ENCODE peak calls at places on chromosome 1, in four cellular contexts. D, O, T and B are unnamed samples.
A peak's percentile ranks its signal among the peaks of the same experiment; 100 is the strongest.

GRCh38 chr1:2946291-2946690 is 75.0 kb upstream of the ACTRT2 start:
- DNase-seq in D (no peak), O (no peak), T (no peak), B (no peak)

GRCh38 chr1:185040333-185040732 is 5.0 kb upstream of the RNF2 start:
- DNase-seq in D (no peak), O (no peak), T (no peak), B (no peak)

GRCh38 chr1:23995431-23995837 is 15.3 kb upstream of the SRSF10 start:
- DNase-seq in D (no peak), O (no peak), T (no peak), B (no peak)

GRCh38 chr1:202165267-202165941 is 5.0 kb upstream of the PTPN7 start:
- DNase-seq in D (no peak), O (no peak), T (no peak), B (no peak)

GRCh38 chr1:53585116-53585515 is 125.9 kb downstream of the DMRTB1 start:
- DNase-seq in D (no peak), O (no peak), T (no peak), B (peak; percentile 26)

GRCh38 chr1:234260578-234260977 is 112.7 kb upstream of the COA6 start:
- DNase-seq in D (no peak), O (no peak), T (no peak), B (no peak)

GRCh38 chr1:228691926-228692325 is 43.4 kb upstream of the RHOU start:
- DNase-seq in D (peak; percentile 32), O (peak; percentile 61), T (peak; percentile 67), B (peak; percentile 32)

GRCh38 chr1:222820159-222820732 is 5.4 kb downstream of the DISP1 start:
- DNase-seq in D (no peak), O (no peak), T (no peak), B (no peak)

GRCh38 chr1:228146761-228147693 is 2.7 kb upstream of the GJC2 start:
- DNase-seq in D (no peak), O (no peak), T (no peak), B (no peak)

GRCh38 chr1:215958836-215959235 is 391.7 kb downstream of the KCTD3 start:
- DNase-seq in D (no peak), O (no peak), T (no peak), B (no peak)

GRCh38 chr1:36157115-36157903 is 1.3 kb downstream of the MAP7D1 start:
- DNase-seq in D (no peak), O (no peak), T (no peak), B (no peak)